ENCODE peak calls at places on chromosomes 11 and 22, in eight cellular contexts. T is neural progenitor cell, R is neuronal stem cell, S is ovary, C is endodermal cell, K is suprapubic skin, J is AG04450, P is heart left ventricle. V is an unnamed sample.

GRCh38 chr22:34880667-34881066 is 185.3 kb upstream of the ISX start:
- DNase-seq in S (no peak), J (no peak), P (no peak), R (no peak), C (no peak), K (no peak), T (no peak), V (no peak)

GRCh38 chr11:21894492-21894891 is 298.4 kb upstream of the ANO5 start:
- DNase-seq in S (no peak), R (no peak), K (no peak), P (no peak), J (no peak), T (no peak), C (no peak), V (no peak)

GRCh38 chr11:73478737-73479347 is 102.6 kb downstream of the RELT start:
- DNase-seq in P (no peak), T (peak), K (no peak), R (no peak), S (no peak), C (peak), J (no peak), V (no peak)

GRCh38 chr22:22882033-22882717 is 5.4 kb upstream of the IGLL5 start:
- DNase-seq in J (no peak), R (no peak), C (peak), P (no peak), K (no peak), S (no peak), T (no peak), V (no peak)

GRCh38 chr11:74006743-74007304 is 2.1 kb downstream of the UCP3 start:
- DNase-seq in R (no peak), K (no peak), J (no peak), T (no peak), S (no peak), P (no peak), C (no peak), V (no peak)

GRCh38 chr11:77236901-77237300 is 64.6 kb downstream of the GDPD4 start:
- DNase-seq in T (no peak), C (no peak), P (no peak), J (no peak), R (no peak), S (no peak), K (no peak), V (no peak)

GRCh38 chr11:46112961-46113617 is 8.2 kb downstream of the PHF21A start:
- DNase-seq in R (peak), P (no peak), T (peak), S (no peak), J (no peak), C (no peak), K (no peak), V (no peak)

GRCh38 chr11:14022251-14022650 is 59.7 kb downstream of the SPON1 start:
- DNase-seq in C (no peak), J (no peak), P (no peak), R (no peak), K (no peak), S (no peak), T (no peak), V (no peak)

GRCh38 chr22:49826603-49827306 is 918 bp downstream of the BRD1 start:
- DNase-seq in S (peak), K (no peak), R (no peak), J (no peak), T (peak), C (peak), P (peak), V (no peak)

GRCh38 chr22:19287076-19287724 is 4.3 kb downstream of the CLTCL1 start:
- DNase-seq in R (no peak), K (no peak), T (peak), J (peak), C (no peak), P (no peak), S (no peak), V (no peak)

GRCh38 chr22:19290400-19291217 is 910 bp downstream of the CLTCL1 start:
- DNase-seq in P (no peak), K (no peak), R (no peak), T (no peak), J (no peak), S (no peak), C (peak), V (no peak)

GRCh38 chr22:19289475-19290161 is 1.9 kb downstream of the CLTCL1 start:
- DNase-seq in S (no peak), J (peak), R (no peak), C (no peak), P (no peak), K (no peak), T (no peak), V (no peak)

GRCh38 chr22:19287889-19288288 is 3.6 kb downstream of the CLTCL1 start:
- DNase-seq in R (no peak), T (no peak), P (no peak), J (peak), C (no peak), S (no peak), K (no peak), V (no peak)

GRCh38 chr22:19285831-19286230 is 5.7 kb downstream of the CLTCL1 start:
- DNase-seq in C (no peak), T (no peak), P (no peak), K (no peak), S (no peak), R (no peak), J (no peak), V (no peak)
- H3K4me3 ChIP-seq in C (no peak), T (no peak), P (no peak), K (no peak), S (no peak), R (no peak), J (no peak), V (no peak)

GRCh38 chr22:31284756-31285155 is 7.5 kb downstream of the PIK3IP1 start:
- DNase-seq in S (no peak), J (no peak), C (no peak), R (no peak), K (no peak), T (peak), P (no peak), V (no peak)
- H3K27ac ChIP-seq in S (no peak), J (no peak), C (peak), R (no peak), K (peak), T (peak), P (no peak), V (peak)

DNA sequence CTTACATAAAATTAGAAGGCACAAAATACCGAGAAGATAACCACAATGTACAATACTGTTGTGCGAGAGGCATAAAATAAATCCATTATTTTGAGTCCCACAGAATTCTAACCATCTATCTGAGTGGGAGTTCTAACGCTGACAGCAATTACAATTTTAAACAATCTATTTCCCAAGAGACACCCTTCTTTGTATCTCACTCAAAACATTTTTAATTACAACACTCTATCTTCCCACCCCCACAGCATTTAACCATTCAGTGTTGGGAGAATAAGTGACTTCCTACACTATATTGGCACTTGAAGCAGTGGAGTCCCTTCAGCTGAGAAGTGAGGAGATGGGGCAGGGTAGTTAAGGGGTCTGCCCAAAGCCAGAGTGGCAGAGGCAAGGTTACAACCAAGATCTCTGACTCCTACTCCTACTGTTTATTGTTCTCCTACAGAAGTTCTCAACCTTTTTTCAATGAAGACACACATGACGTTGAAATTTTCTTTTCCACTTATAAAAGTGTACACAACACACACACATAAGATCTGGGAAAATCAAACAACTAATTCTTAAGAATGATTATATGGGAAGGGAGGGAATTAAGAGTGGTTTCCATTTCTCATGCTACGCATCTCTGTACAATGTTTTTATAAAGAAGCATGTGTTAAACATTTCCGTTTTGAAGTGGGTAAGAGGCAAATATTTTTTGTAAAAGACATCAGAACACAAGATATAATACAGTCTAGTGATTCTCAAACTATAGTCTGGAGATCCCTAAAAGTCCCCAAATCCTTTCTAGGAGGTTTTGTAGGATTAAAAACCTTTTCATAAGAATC is 10.9 kb downstream of the SLC25A17 start:
- DNase-seq in K (no peak), R (no peak), J (no peak), P (no peak), T (no peak), S (no peak), C (no peak), V (no peak)
- H3K4me3 ChIP-seq in K (no peak), R (no peak), J (no peak), P (no peak), T (no peak), S (no peak), C (no peak), V (no peak)

GRCh38 chr11:116730241-116730561 is 42.6 kb downstream of the BUD13 start:
- DNase-seq in R (no peak), C (no peak), S (peak), K (no peak), T (no peak), J (no peak), P (no peak), V (no peak)

GRCh38 chr11:116729501-116730240 is 43.1 kb downstream of the BUD13 start:
- DNase-seq in J (no peak), C (peak), P (no peak), S (peak), R (no peak), K (peak), T (no peak), V (no peak)

GRCh38 chr11:116730568-116730967 is 42.2 kb downstream of the BUD13 start:
- DNase-seq in P (no peak), J (no peak), S (peak), C (peak), T (no peak), R (no peak), K (peak), V (no peak)

GRCh38 chr11:116731821-116732739 is 40.7 kb downstream of the BUD13 start:
- DNase-seq in S (no peak), R (no peak), J (no peak), T (peak), P (no peak), C (peak), K (peak), V (no peak)

DNA sequence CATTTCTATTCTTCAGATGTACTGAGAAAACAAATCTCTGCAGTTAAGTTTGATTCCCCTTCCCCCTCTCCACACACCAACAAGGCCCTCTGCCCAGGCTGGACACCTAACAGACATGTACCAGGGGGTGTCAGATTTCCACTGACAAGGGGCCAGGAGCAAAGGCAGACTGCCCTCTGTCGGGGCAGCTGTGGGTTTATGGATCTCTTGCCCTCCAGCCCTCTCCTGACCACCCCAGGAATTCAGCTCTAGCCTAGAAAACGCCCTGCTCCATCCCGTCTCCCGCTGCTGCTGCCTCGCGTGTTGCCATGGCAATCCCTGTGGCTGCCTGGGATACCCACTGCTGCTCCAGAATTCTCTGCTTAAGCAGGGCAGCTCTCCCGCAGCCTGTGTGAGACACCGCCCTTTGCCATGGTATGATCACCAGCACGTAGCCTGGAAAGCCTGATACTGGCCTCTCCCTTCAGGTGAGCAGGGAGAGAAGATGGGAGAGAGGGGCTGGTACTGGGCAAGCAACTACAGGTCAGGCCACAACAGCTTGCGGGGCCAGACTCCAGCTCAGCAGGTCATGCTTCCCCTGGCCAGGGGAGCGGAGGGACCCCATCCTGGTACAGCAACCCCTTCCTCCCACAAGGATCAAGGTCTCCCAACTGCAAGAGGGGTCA is 41.6 kb downstream of the BUD13 start:
- DNase-seq in J (no peak), T (peak), S (no peak), K (peak), R (peak), C (peak), P (no peak), V (no peak)
- H3K27ac ChIP-seq in J (no peak), T (no peak), S (no peak), K (no peak), R (peak), C (no peak), P (no peak), V (no peak)

DNA sequence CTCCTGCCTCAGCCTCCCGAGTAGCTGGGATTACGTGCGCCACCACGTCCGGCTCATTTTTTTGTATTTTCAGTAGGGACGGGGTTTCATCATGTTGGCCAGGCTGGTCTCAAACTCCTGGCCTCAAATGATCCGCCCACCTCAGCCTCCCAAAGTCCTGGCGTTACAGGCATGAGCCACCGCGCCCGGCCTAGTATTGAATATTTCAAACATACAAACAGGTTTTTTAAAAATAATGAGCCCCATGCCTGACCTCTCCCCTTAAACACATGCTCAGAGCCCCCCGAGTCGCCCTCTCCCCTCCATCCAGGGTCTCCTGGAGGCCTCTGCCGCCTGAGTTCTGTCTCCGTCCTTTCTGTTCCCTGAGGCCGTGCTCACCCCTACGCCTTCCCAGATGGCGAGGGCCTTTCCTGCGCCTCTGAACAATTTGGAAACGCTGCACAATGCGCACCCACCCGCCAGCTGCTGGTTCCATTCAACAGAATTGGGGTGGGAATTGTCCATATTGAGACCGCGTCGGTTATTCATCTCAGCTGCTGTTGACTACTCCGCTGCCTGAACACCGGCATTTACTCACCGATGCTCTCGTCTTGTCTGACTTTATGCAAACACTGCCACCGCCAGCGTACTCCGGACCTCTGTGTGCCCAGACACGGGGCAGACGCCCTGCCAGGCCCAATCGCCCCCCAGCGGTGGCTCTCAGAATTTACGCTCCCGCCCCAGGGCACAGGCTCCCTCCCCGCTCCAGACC is 13.6 kb upstream of the RNH1 start:
- DNase-seq in R (no peak), J (no peak), K (no peak), S (peak), C (no peak), P (no peak), T (peak), V (no peak)
- H3K4me3 ChIP-seq in R (no peak), J (no peak), K (no peak), S (no peak), C (no peak), P (no peak), T (no peak), V (no peak)

DNA sequence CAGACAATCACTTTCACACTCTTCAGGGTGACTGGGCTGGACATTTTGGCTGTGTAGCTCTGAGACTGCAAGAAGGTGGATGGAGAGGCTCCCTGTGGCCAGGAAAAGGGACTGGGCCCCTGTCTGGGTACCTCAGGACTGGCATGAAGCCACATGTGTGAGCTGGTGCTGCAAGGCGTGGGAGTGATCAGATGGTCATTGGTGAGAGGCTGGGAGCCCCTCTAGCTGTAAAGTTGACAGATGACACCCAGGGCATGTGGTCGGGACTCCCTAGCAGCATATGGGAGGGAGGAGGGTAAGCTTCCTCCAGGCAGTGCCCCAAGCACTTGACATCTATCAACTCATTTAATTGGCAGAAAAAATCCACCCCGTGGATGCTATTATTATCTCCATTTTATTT is 18.9 kb upstream of the CABP2 start:
- DNase-seq in J (no peak), T (no peak), R (no peak), C (no peak), S (no peak), K (no peak), P (no peak), V (no peak)
- H3K27ac ChIP-seq in J (no peak), T (no peak), R (no peak), C (no peak), S (no peak), K (no peak), P (no peak), V (no peak)

GRCh38 chr22:17239156-17239701 is 20.0 kb upstream of the ADA2 start:
- DNase-seq in S (no peak), T (no peak), R (no peak), P (no peak), K (no peak), C (peak), J (no peak), V (no peak)

GRCh38 chr22:17235149-17235655 is 16.0 kb upstream of the ADA2 start:
- DNase-seq in P (no peak), R (no peak), T (no peak), S (no peak), J (no peak), K (no peak), C (peak), V (no peak)

GRCh38 chr22:17234144-17234623 is 14.9 kb upstream of the ADA2 start:
- DNase-seq in K (no peak), R (peak), J (no peak), S (no peak), P (no peak), C (peak), T (peak), V (no peak)

GRCh38 chr22:17235861-17236260 is 16.6 kb upstream of the ADA2 start:
- DNase-seq in S (no peak), R (no peak), T (no peak), J (no peak), K (no peak), C (no peak), P (no peak), V (no peak)

GRCh38 chr22:17237031-17237668 is 17.9 kb upstream of the ADA2 start:
- DNase-seq in S (no peak), K (no peak), J (no peak), P (no peak), C (no peak), R (no peak), T (no peak), V (no peak)
- H3K4me3 ChIP-seq in S (no peak), K (no peak), J (no peak), P (no peak), C (no peak), R (no peak), T (no peak), V (no peak)

DNA sequence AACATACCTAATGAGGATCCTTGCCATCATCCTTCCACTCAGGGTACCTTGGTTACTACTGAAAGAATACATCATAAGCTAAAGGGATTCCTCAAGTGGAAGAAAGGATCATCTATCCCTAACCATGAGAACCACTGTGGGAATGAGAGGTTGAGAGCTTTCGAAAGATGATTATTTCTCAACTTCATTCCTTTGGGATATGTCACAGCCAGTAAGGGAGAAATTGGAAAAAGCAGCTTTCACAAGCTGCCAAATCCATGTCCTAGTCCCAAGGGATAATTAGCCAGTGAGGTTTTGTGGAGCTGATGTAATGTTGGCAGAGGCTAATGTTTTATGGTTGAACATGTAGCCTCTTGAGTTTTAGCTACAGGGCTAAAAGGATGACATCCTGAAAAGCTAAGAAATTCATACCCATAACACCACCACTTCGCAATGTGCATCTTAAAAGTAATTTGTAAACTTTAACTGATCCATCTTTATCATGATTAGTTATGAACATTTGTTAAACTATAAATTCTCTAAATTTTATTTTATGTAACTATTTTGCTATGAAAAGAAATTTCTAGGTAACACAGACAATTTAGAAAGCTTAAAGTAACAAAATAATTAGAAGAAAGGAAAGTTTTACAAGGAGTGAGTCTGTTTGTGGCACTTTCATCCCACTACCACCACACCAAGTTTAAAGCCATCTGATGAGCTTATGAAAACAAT is 123.9 kb downstream of the MRTFA start:
- DNase-seq in J (peak), P (peak), K (no peak), T (no peak), C (no peak), R (no peak), S (no peak), V (no peak)
- H3K27ac ChIP-seq in J (peak), P (peak), K (peak), T (no peak), C (no peak), R (no peak), S (peak), V (no peak)

GRCh38 chr11:12455938-12456337 is 78.6 kb downstream of the PARVA start:
- DNase-seq in J (peak), C (peak), T (no peak), P (no peak), K (no peak), S (no peak), R (no peak), V (no peak)
- H3K4me3 ChIP-seq in J (no peak), C (no peak), T (no peak), P (no peak), K (no peak), S (no peak), R (no peak), V (no peak)